ENCODE peak calls at places on chromosome 13, in six cellular contexts. G, D, V, T, X and L are unnamed samples.

GRCh38 chr13:48486836-48487235 is 46.0 kb downstream of the RCBTB2 start:
- DNase-seq in V (no peak), T (no peak), X (no peak), D (no peak), G (no peak), L (no peak)

GRCh38 chr13:29101404-29101803 is 281.3 kb downstream of the MTUS2 start:
- DNase-seq in D (no peak), V (no peak), G (no peak), X (no peak), T (no peak), L (no peak)

GRCh38 chr13:98267080-98267912 is 90.2 kb upstream of the RNF113B start:
- DNase-seq in X (peak), T (peak), V (no peak), D (peak), G (no peak), L (no peak)

GRCh38 chr13:41241626-41242025 is 21.8 kb downstream of the MTRF1 start:
- DNase-seq in X (no peak), D (no peak), V (no peak), T (no peak), G (no peak), L (no peak)

GRCh38 chr13:49348748-49349147 is 95.1 kb downstream of the CAB39L start:
- DNase-seq in D (no peak), X (no peak), T (no peak), V (no peak), G (no peak), L (no peak)

GRCh38 chr13:62250501-62251175 is 835.0 kb upstream of the PCDH20 start:
- DNase-seq in G (no peak), T (peak), D (no peak), X (no peak), V (no peak), L (no peak)

GRCh38 chr13:44437356-44438233 is 64.0 kb downstream of the SERP2 start:
- DNase-seq in V (no peak), T (peak), G (peak), X (no peak), D (peak), L (no peak)

GRCh38 chr13:31476753-31477152 is 262.6 kb upstream of the RXFP2 start:
- DNase-seq in V (no peak), X (no peak), D (no peak), T (peak), G (no peak), L (no peak)

GRCh38 chr13:99083976-99084375 is 106.1 kb upstream of the DOCK9 start:
- DNase-seq in G (no peak), X (peak), V (no peak), D (no peak), T (no peak), L (peak)

GRCh38 chr13:68047889-68048288 is 817.8 kb upstream of the PCDH9 start:
- DNase-seq in G (peak), V (no peak), D (no peak), T (no peak), X (no peak), L (no peak)

GRCh38 chr13:97235549-97236206 is 13.5 kb downstream of the MBNL2 start:
- DNase-seq in D (no peak), X (peak), V (no peak), T (no peak), G (no peak), L (no peak)

GRCh38 chr13:113809934-113810333 is 50.9 kb downstream of the TMEM255B start:
- DNase-seq in G (no peak), T (no peak), X (no peak), D (no peak), V (no peak), L (no peak)

GRCh38 chr13:30142502-30143211 is 164.7 kb downstream of the KATNAL1 start:
- DNase-seq in T (peak), V (peak), X (peak), D (peak), G (peak), L (peak)

GRCh38 chr13:31207630-31208549 is 8.1 kb downstream of the B3GLCT start:
- DNase-seq in X (no peak), G (no peak), T (peak), V (peak), D (peak), L (no peak)

GRCh38 chr13:35496011-35496410 is 19.5 kb upstream of the MAB21L1 start:
- DNase-seq in V (no peak), D (no peak), X (no peak), T (no peak), G (no peak), L (no peak)

GRCh38 chr13:57568865-57569264 is 62.7 kb upstream of the PCDH17 start:
- DNase-seq in T (no peak), G (no peak), D (no peak), V (no peak), X (no peak), L (no peak)

GRCh38 chr13:56718791-56719190 is 421.9 kb upstream of the PRR20A start:
- DNase-seq in G (no peak), D (no peak), T (no peak), V (no peak), X (no peak), L (no peak)

GRCh38 chr13:63086286-63086685 is 1670.6 kb upstream of the PCDH20 start:
- DNase-seq in V (no peak), T (peak), D (no peak), X (no peak), G (no peak), L (no peak)

GRCh38 chr13:20908714-20909497 is 6.4 kb upstream of the XPO4 start:
- DNase-seq in V (no peak), T (no peak), X (no peak), D (no peak), G (no peak), L (no peak)

GRCh38 chr13:111534646-111535461 is 214.4 kb downstream of the TEX29 start:
- DNase-seq in V (no peak), G (no peak), X (no peak), D (no peak), T (no peak), L (no peak)

GRCh38 chr13:50419896-50420295 is 404.7 kb downstream of the KCNRG start:
- DNase-seq in X (no peak), T (peak), D (no peak), V (no peak), G (no peak), L (no peak)

GRCh38 chr13:100657881-100658315 is 16.7 kb downstream of the TMTC4 start:
- DNase-seq in D (no peak), G (no peak), V (no peak), T (no peak), X (no peak), L (no peak)

GRCh38 chr13:99351772-99352171 is 44.6 kb upstream of the GPR183 start:
- DNase-seq in X (no peak), V (no peak), G (no peak), T (no peak), D (no peak), L (peak)

GRCh38 chr13:84481958-84482357 is 599.7 kb upstream of the SLITRK1 start:
- DNase-seq in T (peak), G (no peak), V (no peak), D (peak), X (no peak), L (no peak)

GRCh38 chr13:59144700-59145099 is 1019.0 kb downstream of the DIAPH3 start:
- DNase-seq in D (no peak), T (peak), V (no peak), X (no peak), G (no peak), L (no peak)

GRCh38 chr13:113978741-113979481 is 5.0 kb upstream of the C13orf46 start:
- DNase-seq in G (no peak), X (no peak), V (no peak), T (no peak), D (no peak), L (no peak)

GRCh38 chr13:51585696-51586095 is 1.4 kb downstream of the WDFY2 start:
- DNase-seq in D (peak), T (no peak), X (no peak), V (no peak), G (peak), L (no peak)

GRCh38 chr13:61192826-61193225 is 222.8 kb downstream of the PCDH20 start:
- DNase-seq in X (no peak), D (no peak), V (no peak), T (no peak), G (no peak), L (no peak)

GRCh38 chr13:76038920-76039716 is 403.0 kb downstream of the LMO7 start:
- DNase-seq in D (no peak), T (no peak), G (peak), V (no peak), X (no peak), L (no peak)

GRCh38 chr13:111323950-111324651 is 3.7 kb downstream of the TEX29 start:
- DNase-seq in X (no peak), G (no peak), V (no peak), D (peak), T (no peak), L (peak)

GRCh38 chr13:37869506-37869755 is 141 bp downstream of the TRPC4 start:
- DNase-seq in V (no peak), G (no peak), D (no peak), X (no peak), T (no peak), L (no peak)

GRCh38 chr13:39527961-39528720 is 74.9 kb downstream of the LHFPL6 start:
- DNase-seq in G (peak), T (peak), X (no peak), D (peak), V (no peak), L (no peak)

GRCh38 chr13:76708138-76708537 is 178.1 kb downstream of the KCTD12 start:
- DNase-seq in V (no peak), D (no peak), X (no peak), T (peak), G (no peak), L (no peak)

GRCh38 chr13:111395511-111396393 is 75.3 kb downstream of the TEX29 start:
- DNase-seq in G (no peak), V (no peak), T (no peak), X (no peak), D (no peak), L (no peak)

GRCh38 chr13:79171131-79172061 is 234.7 kb downstream of the RBM26 start:
- DNase-seq in X (no peak), V (no peak), D (no peak), T (no peak), G (no peak), L (no peak)

DNA sequence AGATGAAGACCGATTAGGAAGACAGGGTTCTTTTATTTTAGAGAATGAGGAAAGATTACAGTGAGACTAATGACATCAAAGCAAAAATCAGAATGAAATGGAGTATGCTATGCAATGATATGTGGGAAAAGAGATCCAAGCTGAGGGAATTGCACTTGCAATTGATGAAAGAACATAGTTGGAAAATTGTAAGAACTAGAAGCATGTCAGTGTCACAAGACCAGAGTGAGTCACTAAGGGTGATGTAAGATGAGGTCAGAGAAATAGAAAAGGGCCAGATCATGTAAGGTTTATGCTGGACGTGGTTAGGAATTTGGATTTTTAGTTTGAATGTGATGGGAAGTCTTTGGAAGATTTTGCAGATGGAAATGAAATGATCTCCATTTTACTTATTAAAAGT is 1937.3 kb downstream of the OLFM4 start:
- DNase-seq in T (peak), D (no peak), V (no peak), G (no peak), X (no peak), L (no peak)
- TF ChIP-seq CTCF in T (no peak), D (no peak), V (no peak), G (no peak), X (no peak), L (no peak)

GRCh38 chr13:34409496-34410163 is 532.4 kb upstream of the NBEA start:
- DNase-seq in T (no peak), X (no peak), D (no peak), G (no peak), V (no peak), L (no peak)
- TF ChIP-seq CTCF in T (no peak), X (no peak), D (no peak), G (no peak), V (no peak), L (no peak)

GRCh38 chr13:102596147-102597028 is at the start of gene TPP2:
- DNase-seq in G (peak), X (peak), V (peak), T (peak), D (peak), L (peak)

GRCh38 chr13:102589291-102589822 is 7.4 kb upstream of the TPP2 start:
- DNase-seq in T (no peak), D (peak), X (no peak), V (no peak), G (no peak), L (no peak)

GRCh38 chr13:102587916-102588315 is 8.9 kb upstream of the TPP2 start:
- DNase-seq in G (no peak), V (no peak), D (no peak), T (no peak), X (no peak), L (peak)

GRCh38 chr13:102597029-102598015 is 536 bp downstream of the TPP2 start:
- DNase-seq in T (peak), D (peak), V (peak), G (peak), X (no peak), L (peak)

DNA sequence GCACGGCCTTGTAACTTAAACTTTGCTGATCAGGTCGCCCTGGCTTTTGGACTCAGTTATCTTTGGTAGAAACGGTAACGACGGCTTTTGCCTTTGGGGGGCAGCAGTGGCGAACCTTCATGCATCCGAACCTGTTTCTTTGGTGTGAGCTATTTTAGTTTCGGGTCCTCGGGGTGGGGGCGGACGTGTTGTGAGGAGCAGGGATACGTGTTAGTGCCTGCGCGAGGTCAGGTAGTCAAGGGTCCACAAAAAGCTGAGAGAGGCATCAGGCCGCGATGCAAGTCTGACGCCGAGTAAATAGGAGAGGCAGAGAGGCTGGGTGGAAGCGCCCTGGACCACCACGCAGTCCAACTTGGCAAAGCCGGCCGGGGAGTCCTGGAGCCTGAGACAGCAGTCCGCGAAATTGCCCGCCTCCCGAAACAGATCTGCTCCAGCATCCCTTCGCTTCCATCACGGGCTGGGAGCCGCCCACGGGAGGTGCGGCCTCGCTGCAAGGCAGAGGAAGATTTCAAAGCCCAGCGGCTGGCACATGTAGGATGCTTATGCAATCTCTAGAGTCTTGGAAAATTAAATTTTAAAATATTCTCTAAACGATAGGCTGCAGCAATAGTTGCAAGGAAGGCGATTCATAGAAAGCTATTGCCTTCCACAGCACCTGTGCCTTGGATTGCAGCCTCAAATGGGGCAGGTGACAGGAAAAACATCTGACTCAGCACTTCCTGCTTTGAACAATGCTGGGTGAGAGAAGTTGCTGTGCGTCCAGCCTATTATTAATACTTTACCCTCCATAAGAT is 4.6 kb upstream of the TPP2 start:
- DNase-seq in G (peak), X (peak), D (peak), V (peak), T (peak), L (peak)
- TF ChIP-seq CTCF in G (peak), X (peak), D (peak), V (peak), T (peak), L (peak)

GRCh38 chr13:26971990-26972888 is 199.4 kb downstream of the USP12 start:
- DNase-seq in T (peak), G (peak), D (peak), X (peak), V (no peak), L (peak)
- TF ChIP-seq CTCF in T (no peak), G (peak), D (peak), X (peak), V (no peak), L (no peak)